ENCODE peak calls at places on chromosomes 5 and 9, in four cellular contexts. T is astrocyte of the cerebellum, M is tibial nerve, K is gastrocnemius medialis. P is an unnamed sample.

GRCh38 chr9:75964431-75964830 is 74.0 kb downstream of the PCSK5 start:
- DNase-seq in M (no peak), T (no peak), K (no peak), P (no peak)

GRCh38 chr9:112274600-112274999 is 58.8 kb downstream of the PTBP3 start:
- DNase-seq in M (no peak), T (no peak), K (no peak), P (no peak)

GRCh38 chr5:76583163-76584047 is 39.8 kb downstream of the F2RL2 start:
- DNase-seq in M (no peak), K (no peak), T (no peak), P (no peak)

GRCh38 chr9:29637448-29638196 is 2064.3 kb upstream of the C9orf72 start:
- DNase-seq in M (no peak), T (no peak), K (no peak), P (no peak)

GRCh38 chr5:150561571-150562295 is 53.8 kb downstream of the NDST1 start:
- DNase-seq in K (no peak), T (no peak), M (no peak), P (peak; percentile 14)

GRCh38 chr9:107213561-107214028 is 69.5 kb upstream of the RAD23B start:
- DNase-seq in K (no peak), M (no peak), T (peak; percentile 64), P (no peak)

GRCh38 chr5:108607421-108607820 is 140.3 kb upstream of the FER start:
- DNase-seq in M (no peak), T (no peak), K (no peak), P (no peak)

GRCh38 chr5:78600656-78601452 is 47.7 kb downstream of the LHFPL2 start:
- DNase-seq in M (no peak), T (no peak), K (no peak), P (no peak)

GRCh38 chr5:92678576-92679105 is 902.4 kb downstream of the NR2F1-AS1 start:
- DNase-seq in M (no peak), T (no peak), K (no peak), P (no peak)

GRCh38 chr5:31640024-31640423 is 1.1 kb downstream of the PDZD2 start:
- DNase-seq in T (no peak), K (no peak), M (no peak), P (no peak)

GRCh38 chr5:30849801-30850370 is 343.6 kb upstream of the CDH6 start:
- DNase-seq in K (no peak), T (peak; percentile 98), M (no peak), P (no peak)

GRCh38 chr9:120985759-120986353 is 59.3 kb upstream of the TRAF1 start:
- DNase-seq in K (no peak), M (peak; percentile 54), T (peak; percentile 46), P (no peak)

GRCh38 chr9:16057541-16057940 is 504.7 kb downstream of the CCDC171 start:
- DNase-seq in T (no peak), K (no peak), M (no peak), P (no peak)

GRCh38 chr5:19608434-19608833 is 379.6 kb downstream of the CDH18 start:
- DNase-seq in M (no peak), T (peak; percentile 9), K (no peak), P (no peak)

GRCh38 chr5:42656661-42657035 is 100.0 kb upstream of the CCDC152 start:
- DNase-seq in T (no peak), M (no peak), K (no peak), P (no peak)

GRCh38 chr5:74141053-74141452 is 499.5 kb downstream of the ENC1 start:
- DNase-seq in T (no peak), K (no peak), M (no peak), P (no peak)

GRCh38 chr5:59149271-59149670 is 566.4 kb downstream of the RAB3C start:
- DNase-seq in M (no peak), K (no peak), T (no peak), P (no peak)

GRCh38 chr9:125988479-125989050 is 241.4 kb downstream of the PBX3 start:
- DNase-seq in M (no peak), T (no peak), K (no peak), P (peak; percentile 28)

GRCh38 chr5:96288166-96288844 is 144.7 kb downstream of the PCSK1 start:
- DNase-seq in K (no peak), T (no peak), M (no peak), P (no peak)

GRCh38 chr5:107853696-107854095 is 183.0 kb upstream of the EFNA5 start:
- DNase-seq in T (no peak), M (no peak), K (no peak), P (no peak)

GRCh38 chr9:76699966-76700365 is 64.3 kb upstream of the PCA3 start:
- DNase-seq in M (no peak), T (peak; percentile 72), K (no peak), P (no peak)

GRCh38 chr5:95631991-95632675 is 12.2 kb downstream of the GPR150 start:
- DNase-seq in T (no peak), M (no peak), K (no peak), P (no peak)

GRCh38 chr5:126234563-126235195 is 188.5 kb upstream of the GRAMD2B start:
- DNase-seq in T (peak; percentile 5), K (no peak), M (no peak), P (no peak)

GRCh38 chr5:132836852-132837251 is 6.4 kb upstream of the SHROOM1 start:
- DNase-seq in M (no peak), T (no peak), K (no peak), P (no peak)

GRCh38 chr9:127833555-127833954 is 20.9 kb downstream of the ENG start:
- DNase-seq in M (peak; percentile 62), K (no peak), T (no peak), P (no peak)

GRCh38 chr9:95595780-95596179 is 79.0 kb upstream of the PTCH1 start:
- DNase-seq in T (no peak), M (no peak), K (no peak), P (no peak)

GRCh38 chr5:137129906-137130680 is 369.0 kb downstream of the SPOCK1 start:
- DNase-seq in K (no peak), M (no peak), T (no peak), P (no peak)

GRCh38 chr9:38389313-38389712 is 3.2 kb upstream of the ALDH1B1 start:
- DNase-seq in T (no peak), K (no peak), M (no peak), P (no peak)

GRCh38 chr5:79774171-79774854 is 84.7 kb downstream of the CMYA5 start:
- DNase-seq in T (no peak), K (no peak), M (no peak), P (peak; percentile 61)
- TF ChIP-seq CTCF in T (peak; percentile 50), K (peak; percentile 32), M (no peak), P (peak; percentile 26)

GRCh38 chr9:108877524-108877923 is 15.5 kb downstream of the ACTL7A start:
- DNase-seq in M (no peak), K (no peak), T (no peak), P (no peak)
- TF ChIP-seq CTCF in M (no peak), K (no peak), T (no peak), P (no peak)

DNA sequence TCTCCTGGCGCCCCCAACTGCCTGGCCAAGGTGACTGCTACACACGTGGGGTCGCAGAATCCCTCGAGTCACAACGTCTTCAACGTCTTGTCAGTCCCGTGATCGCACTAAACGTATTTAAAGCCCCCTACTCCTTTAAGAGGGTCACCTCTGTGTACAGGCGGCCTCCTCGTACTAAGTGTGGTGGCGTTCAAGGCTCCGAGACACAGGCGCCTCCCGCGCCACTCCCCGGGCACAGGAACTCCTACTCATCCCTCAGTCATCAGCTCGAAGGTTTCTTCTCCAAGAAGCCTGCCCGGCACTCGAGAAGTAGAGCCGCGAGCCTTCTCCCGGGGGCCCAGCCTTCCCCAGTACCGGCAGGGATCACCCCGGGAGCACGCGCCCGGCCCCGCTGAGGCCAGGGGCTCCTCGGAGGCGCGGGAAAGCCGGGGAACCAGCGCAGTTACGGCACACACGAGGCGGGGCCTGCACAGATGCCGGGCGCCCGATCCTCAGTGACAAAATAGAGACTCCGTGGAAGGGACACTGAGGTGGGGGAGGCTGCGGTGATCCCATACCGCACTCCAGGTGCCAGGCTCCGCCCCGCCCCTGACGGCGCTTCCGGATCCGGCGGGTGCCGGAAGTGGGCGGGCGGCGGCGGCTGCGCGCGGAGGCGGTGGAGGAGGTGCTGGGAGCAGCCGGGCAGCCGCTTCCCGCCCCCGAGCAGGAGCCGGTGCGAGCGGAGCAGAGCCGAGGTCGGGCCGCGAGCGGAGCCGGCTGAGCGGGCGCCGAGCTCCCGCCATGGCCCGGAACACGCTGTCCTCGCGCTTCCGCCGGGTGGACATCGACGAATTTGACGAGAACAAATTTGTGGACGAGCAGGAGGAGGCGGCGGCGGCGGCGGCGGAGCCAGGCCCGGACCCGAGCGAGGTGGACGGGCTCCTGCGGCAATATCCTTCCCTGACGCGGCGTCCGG is 6.9 kb downstream of the ARPC5L start:
- DNase-seq in M (peak; percentile 67), K (peak; percentile 82), T (peak; percentile 41), P (peak; percentile 75)
- TF ChIP-seq CTCF in M (no peak), K (no peak), T (no peak), P (no peak)

DNA sequence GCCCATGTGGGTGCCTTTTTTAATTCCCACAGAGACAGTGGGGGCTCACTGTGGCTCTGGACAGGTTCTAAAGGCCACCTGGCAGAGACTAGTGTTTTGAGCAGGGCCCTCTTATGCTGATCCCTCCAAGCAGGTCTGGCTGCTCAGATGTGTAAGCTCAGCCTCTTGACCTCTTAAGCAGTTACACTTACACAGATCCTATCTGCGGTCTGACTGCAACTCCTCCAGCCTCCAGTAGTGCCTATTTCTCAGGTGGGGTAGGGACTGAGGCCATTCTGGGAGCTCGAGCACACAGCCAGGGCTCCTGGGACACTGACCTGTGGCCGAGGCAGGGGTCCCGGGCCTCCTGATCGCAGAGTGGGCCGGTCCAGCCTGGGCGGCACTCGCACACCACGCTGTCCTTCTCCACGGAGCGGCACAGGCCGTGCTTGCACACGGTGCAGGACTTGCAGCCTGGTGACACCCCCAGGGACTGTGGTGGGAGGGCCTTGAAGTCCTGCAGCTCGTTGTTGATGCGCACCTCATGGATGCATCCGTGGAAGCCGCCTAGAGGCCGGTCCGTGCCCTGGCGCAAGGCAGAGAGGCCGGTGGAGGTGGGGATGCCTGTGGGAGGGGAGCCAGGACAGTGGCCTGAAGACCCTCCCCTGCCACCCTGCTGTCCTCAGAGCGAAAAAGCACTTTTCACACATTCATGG is 91.9 kb upstream of the PANK3 start:
- DNase-seq in M (no peak), T (no peak), K (no peak), P (no peak)
- TF ChIP-seq CTCF in M (no peak), T (no peak), K (no peak), P (no peak)

P was measured in dorsolateral prefrontal cortex.